ENCODE peak calls at places on chromosomes 13 and 19, in five cellular contexts. G is K562, L is SK-N-SH, A is HepG2, N is GM12878. V is an unnamed sample.
A peak's percentile ranks its signal among the peaks of the same experiment; 100 is the strongest.

GRCh38 chr19:40803857-40804782 is 5.1 kb downstream of the EGLN2 start:
- DNase-seq in G (peak; percentile 30), L (no peak), A (peak; percentile 52), N (peak; percentile 57), V (no peak)

GRCh38 chr13:65595881-65596280 is 1634.3 kb downstream of the PCDH9 start:
- DNase-seq in G (no peak), L (no peak), A (no peak), N (no peak), V (no peak)

GRCh38 chr13:31485651-31486051 is 253.7 kb upstream of the RXFP2 start:
- DNase-seq in G (no peak), L (peak; percentile 23), A (no peak), N (no peak), V (no peak)

GRCh38 chr13:106700007-106700950 is 132.3 kb upstream of the ARGLU1 start:
- DNase-seq in G (no peak), L (no peak), A (no peak), N (no peak), V (no peak)

GRCh38 chr19:55902080-55902751 is 29.9 kb downstream of the NLRP13 start:
- DNase-seq in G (no peak), L (no peak), A (no peak), N (no peak), V (no peak)

GRCh38 chr19:46471116-46471733 is at the start of gene PNMA8A:
- DNase-seq in G (peak; percentile 89), L (peak; percentile 97), A (no peak), N (no peak), V (peak; percentile 65)

GRCh38 chr19:11444059-11444458 is 8.6 kb downstream of the PRKCSH start:
- DNase-seq in G (no peak), L (no peak), A (no peak), N (no peak), V (no peak)

GRCh38 chr19:55700813-55701212 is 25.8 kb downstream of the EPN1 start:
- DNase-seq in G (no peak), L (no peak), A (no peak), N (no peak), V (no peak)

GRCh38 chr13:93079294-93079693 is 147.3 kb upstream of the GPC6 start:
- DNase-seq in G (no peak), L (peak; percentile 14), A (no peak), N (no peak), V (no peak)

GRCh38 chr13:40993987-40994386 is 25.1 kb downstream of the ELF1 start:
- DNase-seq in G (no peak), L (no peak), A (no peak), N (no peak), V (no peak)

GRCh38 chr19:41932259-41933130 is 4.2 kb upstream of the ERFL start:
- DNase-seq in G (no peak), L (peak; percentile 68), A (no peak), N (no peak), V (no peak)

GRCh38 chr13:79806821-79807220 is 325.9 kb downstream of the NDFIP2 start:
- DNase-seq in G (no peak), L (no peak), A (no peak), N (no peak), V (no peak)

GRCh38 chr19:55333870-55334269 is 5.8 kb upstream of the KMT5C start:
- DNase-seq in G (no peak), L (no peak), A (peak; percentile 91), N (no peak), V (no peak)

GRCh38 chr19:14550201-14550754 is 20.9 kb downstream of the TECR start:
- DNase-seq in G (peak; percentile 76), L (no peak), A (no peak), N (no peak), V (no peak)

GRCh38 chr19:50835103-50835784 is 1.9 kb upstream of the KLK15 start:
- DNase-seq in G (no peak), L (peak; percentile 54), A (no peak), N (no peak), V (peak; percentile 51)

GRCh38 chr19:49431330-49431749 is 6.2 kb downstream of the GFY start:
- DNase-seq in G (peak; percentile 92), L (peak; percentile 80), A (no peak), N (no peak), V (no peak)

GRCh38 chr13:79673310-79673992 is 192.5 kb downstream of the NDFIP2 start:
- DNase-seq in G (no peak), L (no peak), A (no peak), N (no peak), V (no peak)

GRCh38 chr19:53659292-53659691 is 27.5 kb downstream of the DPRX start:
- DNase-seq in G (peak; percentile 61), L (peak; percentile 33), A (peak; percentile 65), N (no peak), V (peak; percentile 72)

GRCh38 chr19:8557637-8558238 is 19.5 kb downstream of the MYO1F start:
- DNase-seq in G (no peak), L (no peak), A (no peak), N (no peak), V (no peak)

GRCh38 chr19:38417544-38418506 is 8.2 kb downstream of the RASGRP4 start:
- DNase-seq in G (peak; percentile 86), L (no peak), A (no peak), N (no peak), V (peak; percentile 74)

GRCh38 chr13:27117947-27118346 is 53.7 kb downstream of the USP12 start:
- DNase-seq in G (no peak), L (no peak), A (no peak), N (no peak), V (no peak)

GRCh38 chr13:49985129-49985528 is 11.7 kb upstream of the TRIM13 start:
- DNase-seq in G (no peak), L (no peak), A (no peak), N (no peak), V (no peak)

GRCh38 chr13:108214511-108215383 is 589 bp downstream of the LIG4 start:
- DNase-seq in G (no peak), L (peak; percentile 36), A (no peak), N (no peak), V (no peak)

GRCh38 chr19:39472746-39473442 is 7.7 kb upstream of the TIMM50 start:
- DNase-seq in G (no peak), L (no peak), A (no peak), N (no peak), V (no peak)

DNA sequence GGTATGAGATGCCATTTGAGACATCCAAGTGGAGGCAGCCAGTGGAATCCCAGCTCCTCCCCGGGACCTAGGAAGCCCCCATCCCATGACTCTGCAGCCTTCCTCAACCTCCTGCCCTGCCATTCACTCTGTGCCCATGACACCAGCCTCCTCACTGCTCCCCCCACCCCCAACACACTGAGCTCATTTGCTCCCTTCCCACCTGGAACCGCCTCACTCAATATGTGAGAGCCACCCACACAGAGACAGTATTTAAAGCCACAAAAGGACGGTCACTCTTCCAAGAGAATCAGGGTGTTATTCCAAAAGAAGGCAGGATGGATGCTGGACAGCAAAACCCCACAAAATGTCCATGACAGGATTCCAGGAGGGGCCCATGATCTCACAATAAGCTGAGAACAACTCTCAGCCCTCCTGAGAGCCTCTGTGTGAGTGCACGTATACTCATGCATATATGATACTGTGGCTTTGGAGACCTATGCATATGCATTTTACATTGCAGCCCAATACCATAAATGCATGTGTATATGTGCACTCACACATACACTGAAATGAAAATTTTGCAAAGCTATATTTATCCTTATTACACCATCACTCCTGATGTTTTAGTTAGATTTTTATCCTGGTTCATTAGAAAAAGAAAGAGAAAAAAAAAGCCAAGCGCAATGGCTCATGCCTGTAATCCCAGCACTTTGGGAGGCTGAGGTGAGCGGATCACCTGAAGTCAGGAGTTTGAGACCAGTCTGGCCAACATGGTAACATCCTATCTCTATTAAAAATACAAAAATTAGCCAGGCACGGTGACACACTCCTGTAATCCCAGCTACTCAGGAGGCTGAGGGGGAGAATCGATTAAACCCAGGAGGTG is 10.8 kb upstream of the RANBP3 start:
- DNase-seq in G (no peak), L (no peak), A (no peak), N (no peak), V (no peak)
- TF ChIP-seq SMC3 in G (no peak), L (no peak), A (no peak), N (no peak), V (no peak)

DNA sequence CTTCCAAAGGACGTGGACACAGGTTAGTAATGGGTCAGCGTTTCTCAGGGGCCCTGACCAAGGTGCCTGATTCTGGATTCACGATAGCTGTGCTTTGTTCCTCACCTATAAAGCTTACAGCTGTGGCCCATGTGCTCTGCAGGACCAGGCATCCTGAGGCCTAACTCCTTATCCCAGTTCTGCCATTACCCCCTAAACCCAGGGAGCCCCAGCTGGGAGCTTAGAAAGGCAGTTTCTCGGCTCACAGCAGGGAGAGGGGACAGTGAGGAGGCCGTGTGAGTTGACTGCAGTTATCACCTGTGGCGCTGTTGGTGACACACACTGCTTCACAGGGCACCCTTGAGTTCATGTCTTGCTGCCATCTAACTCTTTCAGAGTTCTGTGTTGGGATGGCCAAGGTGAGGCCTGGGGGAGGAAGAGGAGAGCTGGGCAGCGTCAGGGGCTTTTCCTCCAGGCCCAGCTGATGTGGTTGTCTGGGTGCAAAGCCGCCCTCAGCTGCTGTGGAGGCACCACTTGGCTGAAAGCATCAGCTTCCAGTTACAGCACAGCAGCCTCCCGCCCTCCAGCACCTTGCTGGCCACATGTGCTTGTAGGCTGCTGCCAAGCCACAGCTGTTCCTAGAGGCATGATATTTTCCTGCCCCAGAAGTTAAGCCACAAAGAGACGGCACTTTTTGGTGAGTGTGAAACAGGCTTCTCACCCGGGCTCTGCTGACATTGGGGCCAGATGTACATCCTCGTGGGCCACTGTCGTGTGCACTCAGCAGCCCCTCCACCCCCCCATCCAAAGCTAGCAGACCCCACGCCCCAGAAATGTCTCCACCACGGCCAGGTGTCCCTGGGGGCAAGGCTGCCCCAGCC is 99.6 kb upstream of the MCF2L start:
- DNase-seq in G (no peak), L (no peak), A (no peak), N (no peak), V (no peak)
- TF ChIP-seq REST in G (no peak), L (no peak), A (no peak), N (no peak), V (no peak)

GRCh38 chr19:1649706-1650626 is 2.4 kb downstream of the TCF3 start:
- DNase-seq in G (no peak), L (no peak), A (no peak), N (no peak), V (no peak)
- TF ChIP-seq SMC3 in G (no peak), L (no peak), A (no peak), N (no peak), V (no peak)

DNA sequence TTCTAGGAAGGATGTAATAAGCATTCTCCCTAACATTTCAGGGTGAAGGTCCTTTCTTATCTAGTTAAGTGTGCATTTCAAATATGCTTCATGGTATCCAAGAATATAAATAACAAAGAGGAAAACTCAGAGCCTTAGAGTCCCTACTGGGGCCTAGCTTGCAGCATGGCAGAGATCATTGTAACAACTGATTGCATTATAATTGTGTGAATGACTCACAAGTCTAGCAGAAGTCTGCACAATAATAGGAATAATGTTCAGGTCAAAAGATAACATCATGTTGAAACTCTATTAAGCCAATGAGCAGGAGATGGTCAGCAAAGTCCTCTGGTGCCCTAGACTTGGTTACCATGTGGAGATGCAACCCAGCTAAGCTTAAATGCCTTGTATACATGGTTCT is 3.4 kb downstream of the POSTN start:
- DNase-seq in G (no peak), L (no peak), A (no peak), N (no peak), V (no peak)
- TF ChIP-seq REST in G (no peak), L (no peak), A (no peak), N (no peak), V (no peak)

GRCh38 chr19:12766051-12766521 is 9.3 kb downstream of the HOOK2 start:
- DNase-seq in G (peak; percentile 58), L (no peak), A (peak; percentile 76), N (no peak), V (peak; percentile 84)
- TF ChIP-seq SMC3 in G (peak; percentile 29), L (no peak), A (peak; percentile 26), N (peak; percentile 91), V (peak; percentile 85)

GRCh38 chr19:3610745-3611717 is 4.4 kb upstream of the TBXA2R start:
- DNase-seq in G (no peak), L (no peak), A (no peak), N (no peak), V (no peak)
- TF ChIP-seq REST in G (no peak), L (no peak), A (no peak), N (no peak), V (no peak)

V was measured in A549.